ENCODE peak calls at places on chromosomes 13 and 19, in six cellular contexts. W is HCT116, Y is endothelial cell of umbilical vein, D is breast epithelium, F is GM23338, L is SK-N-SH. C is an unnamed sample. For H3K36me3, the result is how much of the 10 kb centered on the place peaks cover.

GRCh38 chr13:32080328-32080744 is 48.8 kb downstream of the FRY start:
- DNase-seq in L (no peak), D (no peak), F (no peak), Y (no peak), W (no peak), C (no peak)

GRCh38 chr19:51681286-51681956 is 11.7 kb upstream of the SPACA6 start:
- DNase-seq in D (no peak), L (no peak), W (no peak), F (peak), Y (no peak), C (no peak)

GRCh38 chr19:44640518-44640917 is 3.2 kb upstream of the PVR start:
- DNase-seq in D (no peak), Y (no peak), F (no peak), L (no peak), W (no peak), C (no peak)

GRCh38 chr13:107339209-107339608 is 771.3 kb upstream of the ARGLU1 start:
- DNase-seq in W (no peak), Y (no peak), D (no peak), F (peak), L (no peak), C (no peak)

GRCh38 chr13:62879071-62879470 is 1463.4 kb upstream of the PCDH20 start:
- DNase-seq in Y (no peak), F (no peak), W (no peak), D (no peak), L (no peak), C (no peak)

GRCh38 chr13:50319603-50320296 is 304.5 kb downstream of the KCNRG start:
- DNase-seq in F (no peak), Y (peak), D (peak), L (no peak), W (no peak), C (no peak)

GRCh38 chr19:18912933-18913332 is 6.3 kb downstream of the COPE start:
- DNase-seq in F (no peak), D (no peak), L (no peak), W (no peak), Y (no peak), C (peak)

GRCh38 chr13:43785166-43785680 is 1.5 kb downstream of the ENOX1 start:
- DNase-seq in D (no peak), W (no peak), F (peak), Y (peak), L (no peak), C (no peak)

GRCh38 chr13:80313668-80314278 is 27.2 kb downstream of the SPRY2 start:
- DNase-seq in L (no peak), F (no peak), W (no peak), D (no peak), Y (no peak), C (no peak)

GRCh38 chr13:38535271-38535670 is 151.6 kb upstream of the FREM2 start:
- DNase-seq in W (no peak), F (no peak), Y (no peak), D (no peak), L (no peak), C (no peak)

GRCh38 chr13:20219585-20219984 is 12.5 kb downstream of the GJB6 start:
- DNase-seq in Y (no peak), L (no peak), F (no peak), D (no peak), W (no peak), C (no peak)

GRCh38 chr19:35644987-35645679 is 3.0 kb upstream of the COX6B1 start:
- DNase-seq in L (peak), Y (peak), W (peak), F (peak), D (peak), C (peak)

GRCh38 chr19:33771308-33772101 is 25.2 kb upstream of the KCTD15 start:
- DNase-seq in F (peak), L (peak), D (peak), W (no peak), Y (peak), C (peak)

GRCh38 chr19:10365518-10365917 is 14.9 kb downstream of the TYK2 start:
- DNase-seq in F (no peak), L (no peak), D (no peak), W (no peak), Y (no peak), C (peak)

GRCh38 chr19:34300380-34300779 is 46.0 kb downstream of the GARRE1 start:
- DNase-seq in D (no peak), F (no peak), W (no peak), Y (no peak), L (no peak), C (peak)

GRCh38 chr13:44301639-44302015 is 72.0 kb upstream of the SERP2 start:
- DNase-seq in Y (no peak), D (no peak), W (no peak), L (no peak), F (no peak), C (no peak)

GRCh38 chr19:10503002-10503789 is at the start of gene KEAP1:
- DNase-seq in Y (peak), D (no peak), F (peak), W (no peak), L (peak), C (peak)

GRCh38 chr13:20197361-20197834 is 4.7 kb upstream of the GJB2 start:
- DNase-seq in Y (peak), D (no peak), L (peak), F (peak), W (peak), C (no peak)

GRCh38 chr19:5059191-5059579 is 90.3 kb downstream of the KDM4B start:
- DNase-seq in W (no peak), Y (no peak), L (no peak), D (no peak), F (no peak), C (peak)
- H3K36me3 ChIP-seq in W (under half), Y (under half), L (under half), D (under half), F (under half), C (under half)

GRCh38 chr19:29683009-29683408 is 17.7 kb downstream of the PLEKHF1 start:
- DNase-seq in F (no peak), W (no peak), D (no peak), Y (no peak), L (no peak), C (no peak)

GRCh38 chr19:29680447-29680846 is 15.2 kb downstream of the PLEKHF1 start:
- DNase-seq in F (no peak), Y (no peak), W (no peak), D (no peak), L (no peak), C (peak)

GRCh38 chr19:29680937-29681336 is 15.7 kb downstream of the PLEKHF1 start:
- DNase-seq in F (no peak), W (no peak), L (no peak), D (no peak), Y (no peak), C (no peak)

GRCh38 chr19:29682236-29682895 is 17.1 kb downstream of the PLEKHF1 start:
- DNase-seq in L (no peak), Y (no peak), F (no peak), W (no peak), D (no peak), C (no peak)

GRCh38 chr19:29681422-29682235 is 16.4 kb downstream of the PLEKHF1 start:
- DNase-seq in W (no peak), D (no peak), F (no peak), L (no peak), Y (no peak), C (peak)
- TF ChIP-seq POLR2AphosphoS5 in W (no peak), D (no peak), F (no peak), L (no peak), Y (no peak), C (peak)

DNA sequence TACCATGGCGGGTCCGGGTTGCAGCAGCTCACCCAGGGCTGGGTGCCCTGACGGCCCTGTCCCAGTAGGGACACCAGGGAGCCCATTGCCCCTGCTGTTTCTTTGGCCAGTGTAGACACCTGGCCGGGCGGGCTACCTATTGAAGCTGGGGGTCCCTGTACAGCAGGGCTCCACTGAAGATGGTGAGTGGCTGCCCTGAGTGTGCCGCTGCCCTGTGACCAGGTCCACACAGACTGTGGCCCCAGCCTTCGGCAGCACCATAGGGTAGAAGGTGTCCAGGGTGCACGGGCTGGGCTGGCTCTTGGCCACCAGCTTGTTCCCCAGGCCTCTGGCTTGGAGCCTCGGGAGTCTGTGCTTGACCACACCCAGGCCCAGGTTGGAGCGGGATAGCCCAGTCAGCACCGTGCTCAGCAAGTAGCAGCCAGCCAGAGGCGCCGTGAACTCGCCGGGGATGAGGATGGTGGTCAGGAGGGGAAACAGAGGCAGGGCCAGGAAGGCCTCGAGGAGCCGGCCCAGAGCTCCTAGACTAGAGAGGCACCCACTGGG is 25.4 kb upstream of the NPAS1 start:
- DNase-seq in L (no peak), Y (no peak), F (no peak), W (no peak), D (no peak), C (no peak)
- H3K36me3 ChIP-seq in L (half or more), Y (under half), F (under half), W (under half), D (under half), C (under half)

GRCh38 chr19:31013391-31013975 is 335.8 kb downstream of the TSHZ3 start:
- DNase-seq in D (no peak), F (no peak), Y (no peak), L (no peak), W (no peak), C (no peak)

GRCh38 chr19:31014668-31015067 is 334.6 kb downstream of the TSHZ3 start:
- DNase-seq in F (no peak), L (no peak), D (no peak), Y (no peak), W (no peak), C (no peak)

GRCh38 chr19:31023038-31023437 is 326.2 kb downstream of the TSHZ3 start:
- DNase-seq in D (no peak), Y (no peak), L (peak), W (no peak), F (no peak), C (no peak)

GRCh38 chr19:31015778-31016177 is 333.5 kb downstream of the TSHZ3 start:
- DNase-seq in L (no peak), W (no peak), D (no peak), F (no peak), Y (no peak), C (no peak)

GRCh38 chr19:31018951-31019350 is 330.3 kb downstream of the TSHZ3 start:
- DNase-seq in D (no peak), F (no peak), Y (no peak), L (no peak), W (no peak), C (no peak)
- TF ChIP-seq POLR2AphosphoS5 in D (no peak), F (no peak), Y (no peak), L (no peak), W (no peak), C (no peak)

DNA sequence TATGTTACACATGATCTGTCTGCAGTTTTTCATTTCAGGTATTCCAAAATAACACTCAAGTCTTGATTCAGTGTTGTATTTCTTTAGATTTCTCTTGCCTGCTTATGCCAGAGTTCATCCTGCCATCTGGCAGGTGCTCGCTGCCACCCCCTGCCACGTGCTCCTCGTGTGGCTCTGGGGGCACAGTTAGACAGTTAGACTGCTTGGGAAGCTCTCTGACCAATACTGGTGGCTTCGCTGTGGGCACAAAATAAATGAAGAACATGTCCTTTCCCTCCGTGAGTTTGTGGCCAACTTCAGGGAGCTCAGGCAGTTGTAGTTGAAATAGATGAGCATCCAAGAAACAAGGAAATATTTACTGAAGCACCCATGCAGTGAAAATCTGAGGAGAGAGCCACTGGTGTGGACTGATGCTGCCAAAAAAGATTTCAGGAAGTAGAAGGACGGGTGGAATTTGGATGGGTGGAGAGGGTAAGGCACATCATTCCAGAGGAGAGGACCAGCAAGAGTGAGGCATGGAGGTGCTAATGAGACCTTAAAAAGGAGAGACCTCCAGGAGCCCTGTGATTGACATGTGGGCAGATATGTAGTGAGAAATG is 37.5 kb upstream of the GPR183 start:
- DNase-seq in D (no peak), L (no peak), F (no peak), Y (no peak), W (no peak), C (no peak)
- H3K36me3 ChIP-seq in D (under half), L (half or more), F (under half), Y (under half), W (under half), C (half or more)

GRCh38 chr13:98476538-98476966 is 100.4 kb downstream of the STK24 start:
- DNase-seq in F (peak), D (no peak), W (peak), L (no peak), Y (peak), C (peak)

GRCh38 chr13:98476106-98476505 is 100.8 kb downstream of the STK24 start:
- DNase-seq in L (peak), F (peak), W (no peak), D (no peak), Y (peak), C (no peak)

GRCh38 chr13:98479496-98480003 is 97.4 kb downstream of the STK24 start:
- DNase-seq in F (no peak), Y (no peak), D (no peak), W (no peak), L (no peak), C (no peak)

GRCh38 chr13:98480915-98481510 is 95.9 kb downstream of the STK24 start:
- DNase-seq in Y (no peak), W (no peak), F (no peak), D (no peak), L (peak), C (no peak)

GRCh38 chr13:98478134-98479129 is 98.5 kb downstream of the STK24 start:
- DNase-seq in D (no peak), F (peak), L (peak), W (no peak), Y (peak), C (no peak)
- TF ChIP-seq POLR2AphosphoS5 in D (no peak), F (no peak), L (no peak), W (no peak), Y (no peak), C (no peak)

GRCh38 chr19:49658139-49658517 is 7.5 kb downstream of the IRF3 start:
- DNase-seq in F (no peak), D (no peak), W (no peak), Y (no peak), L (no peak), C (peak)

GRCh38 chr19:49654581-49654980 is 11.1 kb downstream of the IRF3 start:
- DNase-seq in L (no peak), F (no peak), Y (no peak), W (no peak), D (no peak), C (no peak)

GRCh38 chr19:49657493-49658138 is 8.0 kb downstream of the IRF3 start:
- DNase-seq in L (no peak), D (no peak), W (no peak), Y (no peak), F (no peak), C (no peak)

GRCh38 chr19:49655570-49656455 is 9.8 kb downstream of the IRF3 start:
- DNase-seq in Y (no peak), L (no peak), W (no peak), F (no peak), D (no peak), C (no peak)

DNA sequence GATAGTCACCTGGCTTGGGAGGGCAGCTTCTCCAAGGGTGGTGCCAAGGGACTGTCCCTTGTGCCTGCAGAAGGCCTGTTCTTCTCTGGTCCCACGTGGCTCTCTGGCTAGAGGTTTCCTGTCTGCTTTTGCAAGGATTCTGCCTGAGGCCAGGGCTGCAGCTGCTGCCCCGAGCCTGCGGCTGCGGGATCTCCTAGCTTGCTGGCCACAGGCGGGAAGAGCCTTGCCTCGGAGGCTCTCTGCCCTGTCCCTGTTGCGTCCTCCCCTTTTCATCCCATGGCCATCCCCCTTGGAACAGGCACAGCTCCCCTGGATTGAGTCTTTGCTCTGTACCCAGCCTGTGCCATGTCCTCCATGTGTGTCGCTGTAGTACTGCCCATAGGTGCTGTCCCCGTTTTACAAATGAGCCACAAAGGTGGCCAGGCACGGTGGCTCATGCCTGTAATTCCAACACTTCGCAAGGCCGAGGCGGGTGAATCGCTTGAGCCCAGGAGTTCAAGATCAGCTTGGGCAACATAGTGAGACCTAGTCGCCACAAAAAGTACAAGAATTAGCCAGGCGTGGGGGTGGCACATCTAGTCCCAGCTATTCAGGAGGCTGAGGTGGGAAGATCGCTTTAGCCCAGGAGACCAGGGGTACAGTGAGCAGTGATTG is 9.1 kb downstream of the IRF3 start:
- DNase-seq in Y (no peak), F (no peak), D (no peak), L (no peak), W (no peak), C (no peak)
- H3K36me3 ChIP-seq in Y (half or more), F (under half), D (under half), L (half or more), W (under half), C (half or more)

C was measured in upper lobe of left lung.